ENCODE peak calls at places on chromosome 17, in five cellular contexts. Q, G, W, M and L are unnamed samples.

GRCh38 chr17:64778367-64779290 is 116.5 kb upstream of the SMURF2 start:
- DNase-seq in Q (no peak), G (peak), W (no peak), M (peak), L (no peak)

GRCh38 chr17:14428640-14429029 is 127.8 kb downstream of the HS3ST3B1 start:
- DNase-seq in Q (no peak), G (no peak), W (no peak), M (no peak), L (no peak)

GRCh38 chr17:73998246-73999220 is 204.9 kb upstream of the RPL38 start:
- DNase-seq in Q (no peak), G (no peak), W (peak), M (peak), L (no peak)

GRCh38 chr17:14405189-14405588 is 104.3 kb downstream of the HS3ST3B1 start:
- DNase-seq in Q (no peak), G (no peak), W (no peak), M (no peak), L (no peak)

GRCh38 chr17:29138184-29138955 is 41.8 kb downstream of the MYO18A start:
- DNase-seq in Q (peak), G (peak), W (no peak), M (no peak), L (no peak)

GRCh38 chr17:73170921-73171320 is 6.1 kb downstream of the SSTR2 start:
- DNase-seq in Q (no peak), G (no peak), W (no peak), M (no peak), L (no peak)

GRCh38 chr17:6753006-6753445 is 2.8 kb upstream of the XAF1 start:
- DNase-seq in Q (no peak), G (peak), W (no peak), M (no peak), L (no peak)

GRCh38 chr17:44269118-44269794 is 1.3 kb upstream of the SLC4A1 start:
- DNase-seq in Q (no peak), G (no peak), W (no peak), M (no peak), L (no peak)

GRCh38 chr17:81365148-81365600 is 30.1 kb upstream of the BAHCC1 start:
- DNase-seq in Q (peak), G (peak), W (no peak), M (peak), L (no peak)

GRCh38 chr17:27577884-27578717 is 52.9 kb upstream of the LGALS9 start:
- DNase-seq in Q (no peak), G (peak), W (no peak), M (no peak), L (peak)
- H3K27ac ChIP-seq in Q (peak), G (no peak), W (peak), M (no peak), L (peak)

GRCh38 chr17:4334776-4335175 is 31.7 kb downstream of the UBE2G1 start:
- DNase-seq in Q (no peak), G (no peak), W (no peak), M (no peak), L (no peak)
- H3K27ac ChIP-seq in Q (peak), G (no peak), W (no peak), M (no peak), L (peak)

DNA sequence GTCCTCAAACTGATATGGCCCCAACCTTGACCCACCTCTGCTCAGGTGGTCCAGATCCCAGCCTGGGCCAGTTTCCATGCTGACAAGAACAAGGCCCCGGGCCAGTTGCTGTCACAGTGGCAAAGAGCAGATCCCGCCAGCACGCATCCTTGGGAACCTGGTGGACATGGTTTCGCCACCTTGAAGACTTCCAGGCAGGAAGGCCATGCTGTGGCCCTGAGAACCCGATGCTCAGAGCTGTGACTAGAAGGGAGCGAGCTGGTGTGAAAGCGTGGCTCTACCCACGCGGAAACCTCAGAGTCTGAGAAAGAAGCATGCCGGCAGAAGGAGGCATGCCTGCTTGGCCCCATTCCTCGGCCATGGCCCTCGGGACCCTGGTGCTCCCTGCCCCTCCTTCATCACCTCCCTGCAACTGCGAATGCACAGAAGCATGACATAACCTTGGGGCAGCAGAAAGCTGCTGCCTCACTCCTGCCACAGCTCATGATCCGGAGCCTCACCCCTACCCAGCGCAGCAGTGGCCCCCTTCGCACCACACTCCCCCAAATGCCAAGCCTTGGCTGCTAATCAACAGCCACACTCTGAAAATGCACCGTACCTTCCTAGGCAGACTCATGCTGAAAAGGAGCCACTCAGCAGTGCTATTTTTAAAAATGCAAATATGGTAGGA is 33.2 kb downstream of the UBE2O start:
- DNase-seq in Q (no peak), G (no peak), W (no peak), M (no peak), L (no peak)
- H3K27ac ChIP-seq in Q (no peak), G (no peak), W (no peak), M (no peak), L (peak)

DNA sequence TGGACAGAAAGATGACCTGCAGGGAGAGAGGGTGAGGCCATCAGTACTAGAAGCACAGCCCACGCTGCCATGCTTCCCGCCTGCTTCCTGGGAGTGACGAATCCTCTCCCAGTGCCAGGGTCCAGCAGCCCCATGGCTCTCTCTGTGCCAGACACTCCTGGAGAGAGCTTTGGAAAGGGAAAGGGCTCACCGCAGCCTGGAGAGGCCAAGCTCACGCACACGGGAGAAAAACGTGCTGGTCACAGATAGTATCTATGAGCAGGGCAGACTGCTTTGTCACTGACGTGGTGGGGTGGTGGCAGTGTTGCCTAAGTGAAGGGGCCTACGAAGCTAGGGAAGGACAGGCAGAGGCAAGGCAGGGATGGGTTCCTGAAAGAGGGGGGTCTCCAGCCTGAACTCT is 5.4 kb downstream of the WBP2 start:
- DNase-seq in Q (no peak), G (no peak), W (no peak), M (no peak), L (no peak)
- H3K27ac ChIP-seq in Q (no peak), G (no peak), W (no peak), M (no peak), L (no peak)

DNA sequence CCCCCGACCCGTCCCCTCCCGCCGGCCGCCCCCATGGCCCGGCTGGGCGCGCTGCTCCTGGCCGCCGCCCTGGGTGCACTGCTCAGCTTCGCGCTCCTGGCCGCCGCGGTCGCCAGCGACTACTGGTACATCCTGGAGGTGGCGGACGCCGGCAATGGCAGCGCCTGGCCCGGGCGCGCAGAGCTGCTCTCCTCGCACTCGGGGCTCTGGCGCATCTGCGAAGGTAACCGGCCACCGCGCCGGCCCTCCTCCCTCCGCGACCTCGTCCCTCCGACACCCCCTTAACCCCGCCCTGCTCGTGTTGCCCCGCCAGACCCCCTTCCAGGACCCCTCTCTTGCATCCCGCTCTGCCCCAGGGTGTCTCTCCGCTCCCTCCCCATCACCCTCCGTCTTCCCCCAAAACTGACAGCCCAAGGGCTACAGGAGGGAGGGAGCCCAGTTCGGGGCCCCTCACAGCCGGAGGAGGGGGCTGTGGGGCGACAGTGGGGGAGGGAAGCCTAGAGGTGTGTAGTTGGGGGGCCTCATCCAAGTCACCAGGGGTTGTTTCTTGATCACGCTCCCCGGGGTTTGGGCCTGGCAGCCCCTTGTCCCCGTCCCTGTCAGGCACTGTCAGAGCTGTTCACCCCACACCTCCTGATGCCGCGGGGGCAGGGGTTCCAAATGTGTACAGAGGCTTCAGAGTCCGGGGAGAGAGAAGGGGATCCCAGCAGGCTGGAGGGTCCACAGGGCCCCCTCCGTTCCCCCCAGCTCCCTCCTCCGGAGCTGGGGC is 744 bp downstream of the TMEM235 start:
- DNase-seq in Q (no peak), G (no peak), W (no peak), M (peak), L (no peak)
- H3K27ac ChIP-seq in Q (no peak), G (no peak), W (no peak), M (no peak), L (no peak)

GRCh38 chr17:71975998-71976649 is 144.7 kb upstream of the SOX9 start:
- DNase-seq in Q (peak), G (peak), W (peak), M (no peak), L (no peak)

GRCh38 chr17:71970312-71970711 is 150.5 kb upstream of the SOX9 start:
- DNase-seq in Q (peak), G (peak), W (peak), M (no peak), L (no peak)

GRCh38 chr17:71978435-71978834 is 142.4 kb upstream of the SOX9 start:
- DNase-seq in Q (no peak), G (no peak), W (no peak), M (no peak), L (no peak)

GRCh38 chr17:71975331-71975801 is 145.5 kb upstream of the SOX9 start:
- DNase-seq in Q (no peak), G (peak), W (no peak), M (no peak), L (no peak)

GRCh38 chr17:71974051-71974450 is 146.8 kb upstream of the SOX9 start:
- DNase-seq in Q (peak), G (no peak), W (no peak), M (no peak), L (no peak)
- H3K27ac ChIP-seq in Q (no peak), G (no peak), W (no peak), M (no peak), L (no peak)

GRCh38 chr17:42748906-42749798 is 4.3 kb upstream of the EZH1 start:
- DNase-seq in Q (no peak), G (no peak), W (no peak), M (no peak), L (no peak)

GRCh38 chr17:42744283-42744805 is 496 bp downstream of the EZH1 start:
- DNase-seq in Q (peak), G (peak), W (peak), M (no peak), L (no peak)

GRCh38 chr17:42748202-42748905 is 3.5 kb upstream of the EZH1 start:
- DNase-seq in Q (no peak), G (no peak), W (no peak), M (no peak), L (no peak)

GRCh38 chr17:42743595-42744282 is 1.1 kb downstream of the EZH1 start:
- DNase-seq in Q (no peak), G (no peak), W (no peak), M (no peak), L (no peak)

DNA sequence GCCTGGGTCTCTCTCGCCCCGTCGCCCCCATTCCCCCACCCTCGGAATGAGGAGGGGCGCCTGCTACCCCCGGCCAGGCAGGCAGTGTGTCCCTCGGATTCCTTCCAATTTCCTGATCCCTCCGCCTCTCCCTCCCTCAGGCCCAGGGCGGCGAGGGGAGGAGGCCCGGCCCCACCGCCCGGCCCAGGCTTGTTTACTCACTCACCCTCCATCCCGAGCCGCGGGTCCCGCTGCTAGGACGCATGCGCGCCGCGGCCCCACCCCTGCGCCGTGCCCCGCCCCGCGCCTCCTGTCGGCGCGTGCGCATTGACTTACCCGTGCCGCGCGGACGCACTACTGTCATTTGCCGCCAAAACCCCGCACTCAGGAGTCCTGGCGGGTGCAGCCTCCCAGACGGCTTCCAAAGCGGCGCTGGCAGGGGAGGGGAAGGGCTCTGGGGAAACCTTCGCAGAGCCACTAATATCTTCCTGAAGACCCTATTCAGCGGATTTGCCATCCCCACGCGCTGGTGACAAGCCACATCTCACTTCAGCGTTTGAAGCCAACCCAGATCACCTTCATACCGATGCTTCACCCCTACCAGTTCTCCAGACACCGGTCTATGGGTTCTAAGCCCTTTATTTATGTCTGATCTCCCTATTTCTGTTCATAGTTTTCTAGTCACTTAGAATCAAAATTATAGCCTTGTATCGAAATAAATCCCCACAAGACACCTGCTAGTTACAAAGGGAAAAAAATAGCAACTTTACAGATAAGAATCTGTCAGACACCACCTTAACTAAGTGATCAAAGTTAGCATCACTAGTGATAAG is at the start of gene EZH1:
- DNase-seq in Q (peak), G (peak), W (peak), M (peak), L (peak)
- H3K27ac ChIP-seq in Q (peak), G (peak), W (peak), M (peak), L (peak)